ENCODE peak calls at places on chromosomes 12 and 14, in eight cellular contexts. One of them, this sample, is unnamed.

GRCh38 chr12:15164997-15165659 is 56.1 kb downstream of the RERG start:
- DNase-seq in SW 1271: no peak
- DNase-seq in HCT116: no peak
- DNase-seq in left cardiac atrium: no peak
- DNase-seq in activated effector memory CD4-positive, alpha-beta T cell treated with anti-CD3 and anti-CD28 coated beads, Interleukin-2, amount 50 U/mL, for 16 hours: no peak
- DNase-seq in GM04503: no peak
- DNase-seq in nucleus accumbens: no peak
- DNase-seq in RCC 7860: peak; percentile 46
- DNase-seq in this sample: no peak

GRCh38 chr14:31403707-31404106 is 16.6 kb downstream of the HEATR5A start:
- DNase-seq in SW 1271: no peak
- DNase-seq in HCT116: no peak
- DNase-seq in left cardiac atrium: no peak
- DNase-seq in activated effector memory CD4-positive, alpha-beta T cell treated with anti-CD3 and anti-CD28 coated beads, Interleukin-2, amount 50 U/mL, for 16 hours: no peak
- DNase-seq in GM04503: no peak
- DNase-seq in nucleus accumbens: no peak
- DNase-seq in RCC 7860: no peak
- DNase-seq in this sample: no peak

GRCh38 chr12:29547151-29547561 is 49.7 kb upstream of the OVCH1 start:
- DNase-seq in SW 1271: no peak
- DNase-seq in HCT116: no peak
- DNase-seq in left cardiac atrium: no peak
- DNase-seq in activated effector memory CD4-positive, alpha-beta T cell treated with anti-CD3 and anti-CD28 coated beads, Interleukin-2, amount 50 U/mL, for 16 hours: no peak
- DNase-seq in GM04503: peak; percentile 44
- DNase-seq in nucleus accumbens: no peak
- DNase-seq in RCC 7860: no peak
- DNase-seq in this sample: no peak

GRCh38 chr14:96351986-96352385 is 11.2 kb downstream of the ATG2B start:
- DNase-seq in SW 1271: no peak
- DNase-seq in HCT116: no peak
- DNase-seq in left cardiac atrium: no peak
- DNase-seq in activated effector memory CD4-positive, alpha-beta T cell treated with anti-CD3 and anti-CD28 coated beads, Interleukin-2, amount 50 U/mL, for 16 hours: no peak
- DNase-seq in GM04503: no peak
- DNase-seq in nucleus accumbens: no peak
- DNase-seq in RCC 7860: no peak
- DNase-seq in this sample: no peak

GRCh38 chr14:71642715-71643114 is 289.5 kb upstream of the RGS6 start:
- DNase-seq in SW 1271: no peak
- DNase-seq in HCT116: no peak
- DNase-seq in left cardiac atrium: no peak
- DNase-seq in activated effector memory CD4-positive, alpha-beta T cell treated with anti-CD3 and anti-CD28 coated beads, Interleukin-2, amount 50 U/mL, for 16 hours: no peak
- DNase-seq in GM04503: no peak
- DNase-seq in nucleus accumbens: no peak
- DNase-seq in RCC 7860: no peak
- DNase-seq in this sample: no peak

GRCh38 chr12:10829994-10830393 is 3.8 kb upstream of the TAS2R10 start:
- DNase-seq in SW 1271: no peak
- DNase-seq in HCT116: no peak
- DNase-seq in left cardiac atrium: no peak
- DNase-seq in activated effector memory CD4-positive, alpha-beta T cell treated with anti-CD3 and anti-CD28 coated beads, Interleukin-2, amount 50 U/mL, for 16 hours: no peak
- DNase-seq in GM04503: peak; percentile 2
- DNase-seq in nucleus accumbens: no peak
- DNase-seq in RCC 7860: no peak
- DNase-seq in this sample: no peak

GRCh38 chr12:17680220-17680619 is 409.8 kb downstream of the RERGL start:
- DNase-seq in SW 1271: no peak
- DNase-seq in HCT116: no peak
- DNase-seq in left cardiac atrium: no peak
- DNase-seq in activated effector memory CD4-positive, alpha-beta T cell treated with anti-CD3 and anti-CD28 coated beads, Interleukin-2, amount 50 U/mL, for 16 hours: no peak
- DNase-seq in GM04503: no peak
- DNase-seq in nucleus accumbens: no peak
- DNase-seq in RCC 7860: no peak
- DNase-seq in this sample: no peak

GRCh38 chr12:132545183-132545953 is 55.4 kb downstream of the FBRSL1 start:
- DNase-seq in SW 1271: no peak
- DNase-seq in HCT116: no peak
- DNase-seq in left cardiac atrium: no peak
- DNase-seq in activated effector memory CD4-positive, alpha-beta T cell treated with anti-CD3 and anti-CD28 coated beads, Interleukin-2, amount 50 U/mL, for 16 hours: no peak
- DNase-seq in GM04503: no peak
- DNase-seq in nucleus accumbens: no peak
- DNase-seq in RCC 7860: no peak
- DNase-seq in this sample: no peak

GRCh38 chr14:66043921-66044320 is 442.2 kb upstream of the CCDC196 start:
- DNase-seq in SW 1271: no peak
- DNase-seq in HCT116: no peak
- DNase-seq in left cardiac atrium: no peak
- DNase-seq in activated effector memory CD4-positive, alpha-beta T cell treated with anti-CD3 and anti-CD28 coated beads, Interleukin-2, amount 50 U/mL, for 16 hours: no peak
- DNase-seq in GM04503: no peak
- DNase-seq in nucleus accumbens: no peak
- DNase-seq in RCC 7860: no peak
- DNase-seq in this sample: no peak

GRCh38 chr12:27284751-27285150 is 40.7 kb downstream of the STK38L start:
- DNase-seq in SW 1271: no peak
- DNase-seq in HCT116: no peak
- DNase-seq in left cardiac atrium: no peak
- DNase-seq in activated effector memory CD4-positive, alpha-beta T cell treated with anti-CD3 and anti-CD28 coated beads, Interleukin-2, amount 50 U/mL, for 16 hours: no peak
- DNase-seq in GM04503: peak; percentile 57
- DNase-seq in nucleus accumbens: no peak
- DNase-seq in RCC 7860: no peak
- DNase-seq in this sample: no peak

GRCh38 chr12:43835264-43835655 is 621 bp upstream of the TMEM117 start:
- DNase-seq in SW 1271: no peak
- DNase-seq in HCT116: no peak
- DNase-seq in left cardiac atrium: no peak
- DNase-seq in activated effector memory CD4-positive, alpha-beta T cell treated with anti-CD3 and anti-CD28 coated beads, Interleukin-2, amount 50 U/mL, for 16 hours: no peak
- DNase-seq in GM04503: no peak
- DNase-seq in nucleus accumbens: no peak
- DNase-seq in RCC 7860: no peak
- DNase-seq in this sample: no peak

GRCh38 chr12:94670075-94670474 is 19.7 kb upstream of the TMCC3 start:
- DNase-seq in SW 1271: no peak
- DNase-seq in HCT116: no peak
- DNase-seq in left cardiac atrium: no peak
- DNase-seq in activated effector memory CD4-positive, alpha-beta T cell treated with anti-CD3 and anti-CD28 coated beads, Interleukin-2, amount 50 U/mL, for 16 hours: no peak
- DNase-seq in GM04503: no peak
- DNase-seq in nucleus accumbens: no peak
- DNase-seq in RCC 7860: no peak
- DNase-seq in this sample: no peak